ENCODE peak calls at places on chromosomes 3 and 15, in nine cellular contexts. One of them, this sample, is unnamed.

GRCh38 chr15:57545995-57546394 is 45.7 kb upstream of the MYZAP start:
- DNase-seq in NCI-H187: no peak
- DNase-seq in OCI-M1: no peak
- DNase-seq in heart left ventricle: no peak
- DNase-seq in AG04450: no peak
- DNase-seq in activated T-helper 1 cell treated with anti-CD3 and anti-CD28 coated beads, Interleukin-12 subunit alpha, Interleukin-12 subunit beta, Interleukin-2, Interleukin-4 antibody, amounts not matched to agents 30 ng/mL and 10 ng/mL and 1 ng/mL, durations not matched to agents 14 hours and 24 hours and 36 hours: no peak
- DNase-seq in D341Med: no peak
- DNase-seq in PC-9: no peak
- DNase-seq in nucleus accumbens: no peak
- DNase-seq in this sample: no peak

GRCh38 chr3:113254171-113254947 is 43.0 kb downstream of the BOC start:
- DNase-seq in AG04450: no peak
- DNase-seq in PC-9: no peak
- DNase-seq in OCI-M1: no peak
- DNase-seq in D341Med: no peak
- DNase-seq in activated T-helper 1 cell treated with anti-CD3 and anti-CD28 coated beads, Interleukin-12 subunit alpha, Interleukin-12 subunit beta, Interleukin-2, Interleukin-4 antibody, amounts not matched to agents 30 ng/mL and 10 ng/mL and 1 ng/mL, durations not matched to agents 14 hours and 24 hours and 36 hours: no peak
- DNase-seq in nucleus accumbens: no peak
- DNase-seq in NCI-H187: no peak
- DNase-seq in heart left ventricle: peak; percentile 44
- DNase-seq in this sample: no peak

GRCh38 chr3:123611077-123611476 is 26.2 kb upstream of the HACD2 start:
- DNase-seq in NCI-H187: no peak
- DNase-seq in OCI-M1: peak; percentile 5
- DNase-seq in heart left ventricle: no peak
- DNase-seq in D341Med: no peak
- DNase-seq in activated T-helper 1 cell treated with anti-CD3 and anti-CD28 coated beads, Interleukin-12 subunit alpha, Interleukin-12 subunit beta, Interleukin-2, Interleukin-4 antibody, amounts not matched to agents 30 ng/mL and 10 ng/mL and 1 ng/mL, durations not matched to agents 14 hours and 24 hours and 36 hours: no peak
- DNase-seq in PC-9: no peak
- DNase-seq in AG04450: no peak
- DNase-seq in nucleus accumbens: no peak
- DNase-seq in this sample: no peak

GRCh38 chr15:55897560-55898336 is 95.7 kb downstream of the NEDD4 start:
- DNase-seq in PC-9: no peak
- DNase-seq in OCI-M1: peak; percentile 75
- DNase-seq in NCI-H187: no peak
- DNase-seq in heart left ventricle: peak; percentile 46
- DNase-seq in nucleus accumbens: no peak
- DNase-seq in activated T-helper 1 cell treated with anti-CD3 and anti-CD28 coated beads, Interleukin-12 subunit alpha, Interleukin-12 subunit beta, Interleukin-2, Interleukin-4 antibody, amounts not matched to agents 30 ng/mL and 10 ng/mL and 1 ng/mL, durations not matched to agents 14 hours and 24 hours and 36 hours: no peak
- DNase-seq in D341Med: peak; percentile 79
- DNase-seq in AG04450: no peak
- DNase-seq in this sample: peak; percentile 14

GRCh38 chr15:81015595-81016252 is 15.0 kb downstream of the TLNRD1 start:
- DNase-seq in D341Med: no peak
- DNase-seq in nucleus accumbens: peak; percentile 37
- DNase-seq in heart left ventricle: no peak
- DNase-seq in OCI-M1: no peak
- DNase-seq in NCI-H187: no peak
- DNase-seq in PC-9: no peak
- DNase-seq in activated T-helper 1 cell treated with anti-CD3 and anti-CD28 coated beads, Interleukin-12 subunit alpha, Interleukin-12 subunit beta, Interleukin-2, Interleukin-4 antibody, amounts not matched to agents 30 ng/mL and 10 ng/mL and 1 ng/mL, durations not matched to agents 14 hours and 24 hours and 36 hours: no peak
- DNase-seq in AG04450: no peak
- DNase-seq in this sample: no peak

GRCh38 chr3:133991209-133991608 is 38.5 kb downstream of the SLCO2A1 start:
- DNase-seq in NCI-H187: no peak
- DNase-seq in AG04450: no peak
- DNase-seq in PC-9: no peak
- DNase-seq in activated T-helper 1 cell treated with anti-CD3 and anti-CD28 coated beads, Interleukin-12 subunit alpha, Interleukin-12 subunit beta, Interleukin-2, Interleukin-4 antibody, amounts not matched to agents 30 ng/mL and 10 ng/mL and 1 ng/mL, durations not matched to agents 14 hours and 24 hours and 36 hours: no peak
- DNase-seq in heart left ventricle: no peak
- DNase-seq in D341Med: no peak
- DNase-seq in nucleus accumbens: no peak
- DNase-seq in OCI-M1: no peak
- DNase-seq in this sample: no peak

GRCh38 chr3:127233371-127233770 is 40.4 kb downstream of the PRR23E start:
- DNase-seq in AG04450: no peak
- DNase-seq in PC-9: no peak
- DNase-seq in activated T-helper 1 cell treated with anti-CD3 and anti-CD28 coated beads, Interleukin-12 subunit alpha, Interleukin-12 subunit beta, Interleukin-2, Interleukin-4 antibody, amounts not matched to agents 30 ng/mL and 10 ng/mL and 1 ng/mL, durations not matched to agents 14 hours and 24 hours and 36 hours: no peak
- DNase-seq in nucleus accumbens: no peak
- DNase-seq in heart left ventricle: no peak
- DNase-seq in NCI-H187: no peak
- DNase-seq in OCI-M1: peak; percentile 8
- DNase-seq in D341Med: no peak
- DNase-seq in this sample: no peak

GRCh38 chr3:38131621-38132369 is 5.1 kb downstream of the ACAA1 start:
- DNase-seq in AG04450: no peak
- DNase-seq in PC-9: no peak
- DNase-seq in D341Med: no peak
- DNase-seq in nucleus accumbens: no peak
- DNase-seq in heart left ventricle: no peak
- DNase-seq in OCI-M1: peak; percentile 76
- DNase-seq in NCI-H187: no peak
- DNase-seq in activated T-helper 1 cell treated with anti-CD3 and anti-CD28 coated beads, Interleukin-12 subunit alpha, Interleukin-12 subunit beta, Interleukin-2, Interleukin-4 antibody, amounts not matched to agents 30 ng/mL and 10 ng/mL and 1 ng/mL, durations not matched to agents 14 hours and 24 hours and 36 hours: no peak
- DNase-seq in this sample: no peak

GRCh38 chr3:99620077-99620476 is 18.3 kb upstream of the COL8A1 start:
- DNase-seq in heart left ventricle: no peak
- DNase-seq in nucleus accumbens: no peak
- DNase-seq in NCI-H187: no peak
- DNase-seq in activated T-helper 1 cell treated with anti-CD3 and anti-CD28 coated beads, Interleukin-12 subunit alpha, Interleukin-12 subunit beta, Interleukin-2, Interleukin-4 antibody, amounts not matched to agents 30 ng/mL and 10 ng/mL and 1 ng/mL, durations not matched to agents 14 hours and 24 hours and 36 hours: no peak
- DNase-seq in AG04450: no peak
- DNase-seq in PC-9: no peak
- DNase-seq in OCI-M1: no peak
- DNase-seq in D341Med: no peak
- DNase-seq in this sample: no peak

GRCh38 chr15:69573815-69574472 is 121.3 kb downstream of the RPLP1 start:
- DNase-seq in activated T-helper 1 cell treated with anti-CD3 and anti-CD28 coated beads, Interleukin-12 subunit alpha, Interleukin-12 subunit beta, Interleukin-2, Interleukin-4 antibody, amounts not matched to agents 30 ng/mL and 10 ng/mL and 1 ng/mL, durations not matched to agents 14 hours and 24 hours and 36 hours: no peak
- DNase-seq in nucleus accumbens: peak; percentile 64
- DNase-seq in NCI-H187: no peak
- DNase-seq in PC-9: peak; percentile 54
- DNase-seq in AG04450: no peak
- DNase-seq in D341Med: no peak
- DNase-seq in heart left ventricle: no peak
- DNase-seq in OCI-M1: peak; percentile 47
- DNase-seq in this sample: no peak

GRCh38 chr3:146503459-146504202 is 34.3 kb upstream of the PLSCR2 start:
- DNase-seq in OCI-M1: peak; percentile 24
- DNase-seq in activated T-helper 1 cell treated with anti-CD3 and anti-CD28 coated beads, Interleukin-12 subunit alpha, Interleukin-12 subunit beta, Interleukin-2, Interleukin-4 antibody, amounts not matched to agents 30 ng/mL and 10 ng/mL and 1 ng/mL, durations not matched to agents 14 hours and 24 hours and 36 hours: no peak
- DNase-seq in NCI-H187: no peak
- DNase-seq in D341Med: no peak
- DNase-seq in heart left ventricle: no peak
- DNase-seq in nucleus accumbens: no peak
- DNase-seq in PC-9: peak; percentile 93
- DNase-seq in AG04450: peak; percentile 85
- DNase-seq in this sample: peak; percentile 43

GRCh38 chr3:132595036-132595435 is 2.0 kb upstream of the ACKR4 start:
- DNase-seq in OCI-M1: peak; percentile 27
- DNase-seq in NCI-H187: no peak
- DNase-seq in heart left ventricle: no peak
- DNase-seq in PC-9: no peak
- DNase-seq in nucleus accumbens: no peak
- DNase-seq in AG04450: no peak
- DNase-seq in D341Med: no peak
- DNase-seq in activated T-helper 1 cell treated with anti-CD3 and anti-CD28 coated beads, Interleukin-12 subunit alpha, Interleukin-12 subunit beta, Interleukin-2, Interleukin-4 antibody, amounts not matched to agents 30 ng/mL and 10 ng/mL and 1 ng/mL, durations not matched to agents 14 hours and 24 hours and 36 hours: no peak
- DNase-seq in this sample: no peak